ENCODE peak calls at places on chromosomes 12 and 14, in six cellular contexts. X, D, P, F, W and G are unnamed samples.
A peak's percentile ranks its signal among the peaks of the same experiment; 100 is the strongest.

GRCh38 chr12:54000105-54000773 is at the start of gene HOXC9:
- DNase-seq in X (no peak), D (no peak), P (no peak), F (peak; percentile 58), W (no peak), G (peak; percentile 75)

GRCh38 chr12:100564905-100565467 is 8.5 kb upstream of the GAS2L3 start:
- DNase-seq in X (no peak), D (no peak), P (no peak), F (no peak), W (no peak), G (no peak)

GRCh38 chr12:27732281-27732680 is 21.6 kb downstream of the MRPS35 start:
- DNase-seq in X (no peak), D (peak; percentile 42), P (peak; percentile 34), F (peak; percentile 23), W (peak; percentile 39), G (no peak)

GRCh38 chr14:59630281-59630963 is 53.8 kb upstream of the CCDC175 start:
- DNase-seq in X (no peak), D (no peak), P (peak; percentile 35), F (no peak), W (no peak), G (peak; percentile 89)

GRCh38 chr12:128966411-128966810 is 113.1 kb downstream of the GLT1D1 start:
- DNase-seq in X (no peak), D (no peak), P (no peak), F (no peak), W (no peak), G (no peak)

GRCh38 chr14:73472182-73473114 is 14.1 kb upstream of the NUMB start:
- DNase-seq in X (peak; percentile 82), D (peak; percentile 74), P (no peak), F (peak; percentile 60), W (peak; percentile 64), G (peak; percentile 67)

GRCh38 chr12:108825205-108825950 is 32.0 kb downstream of the SSH1 start:
- DNase-seq in X (peak; percentile 76), D (no peak), P (no peak), F (no peak), W (no peak), G (no peak)

GRCh38 chr14:61934385-61934784 is 172.2 kb downstream of the SNAPC1 start:
- DNase-seq in X (peak; percentile 99), D (no peak), P (no peak), F (no peak), W (no peak), G (no peak)

GRCh38 chr14:54420478-54421116 is 20.6 kb downstream of the CNIH1 start:
- DNase-seq in X (peak; percentile 58), D (peak; percentile 53), P (peak; percentile 59), F (peak; percentile 36), W (peak; percentile 46), G (peak; percentile 41)

GRCh38 chr14:61510736-61511557 is 184.4 kb upstream of the HIF1A start:
- DNase-seq in X (no peak), D (no peak), P (no peak), F (no peak), W (no peak), G (no peak)

GRCh38 chr12:5170894-5171293 is 127.2 kb downstream of the KCNA5 start:
- DNase-seq in X (peak; percentile 41), D (no peak), P (no peak), F (no peak), W (no peak), G (no peak)

GRCh38 chr12:97142737-97143450 is 235.8 kb downstream of the NEDD1 start:
- DNase-seq in X (no peak), D (no peak), P (no peak), F (no peak), W (no peak), G (no peak)

GRCh38 chr14:50859296-50859624 is 12.6 kb upstream of the ABHD12B start:
- DNase-seq in X (no peak), D (no peak), P (no peak), F (no peak), W (no peak), G (no peak)

GRCh38 chr14:37232907-37233481 is 35.3 kb downstream of the MIPOL1 start:
- DNase-seq in X (peak; percentile 69), D (peak; percentile 63), P (no peak), F (peak; percentile 55), W (peak; percentile 79), G (peak; percentile 2)

GRCh38 chr14:65361920-65362319 is 50.6 kb upstream of the FUT8 start:
- DNase-seq in X (peak; percentile 90), D (no peak), P (no peak), F (no peak), W (no peak), G (no peak)
- TF ChIP-seq USF2 in X (no peak), D (no peak), P (no peak), F (no peak), W (no peak), G (no peak)

GRCh38 chr12:2290516-2291065 is 237.8 kb downstream of the CACNA1C start:
- DNase-seq in X (no peak), D (no peak), P (no peak), F (no peak), W (no peak), G (no peak)

GRCh38 chr12:2291182-2291832 is 238.5 kb downstream of the CACNA1C start:
- DNase-seq in X (no peak), D (peak; percentile 60), P (peak; percentile 64), F (peak; percentile 51), W (peak; percentile 33), G (peak; percentile 56)

GRCh38 chr12:2288875-2289274 is 236.1 kb downstream of the CACNA1C start:
- DNase-seq in X (no peak), D (no peak), P (no peak), F (no peak), W (no peak), G (peak; percentile 63)

GRCh38 chr12:2289525-2289924 is 236.7 kb downstream of the CACNA1C start:
- DNase-seq in X (no peak), D (no peak), P (no peak), F (no peak), W (no peak), G (no peak)

GRCh38 chr12:2290091-2290490 is 237.3 kb downstream of the CACNA1C start:
- DNase-seq in X (no peak), D (no peak), P (no peak), F (no peak), W (no peak), G (no peak)
- TF ChIP-seq USF2 in X (no peak), D (no peak), P (no peak), F (no peak), W (no peak), G (no peak)

GRCh38 chr12:1880153-1880845 is 38.2 kb downstream of the CACNA2D4 start:
- DNase-seq in X (no peak), D (no peak), P (no peak), F (no peak), W (no peak), G (peak; percentile 0)

GRCh38 chr12:1877169-1877878 is 41.1 kb downstream of the CACNA2D4 start:
- DNase-seq in X (no peak), D (no peak), P (no peak), F (no peak), W (peak; percentile 13), G (no peak)

GRCh38 chr12:1879633-1880032 is 38.8 kb downstream of the CACNA2D4 start:
- DNase-seq in X (no peak), D (no peak), P (no peak), F (no peak), W (no peak), G (peak; percentile 1)

GRCh38 chr12:1878695-1879094 is 39.8 kb downstream of the CACNA2D4 start:
- DNase-seq in X (no peak), D (no peak), P (no peak), F (no peak), W (no peak), G (peak; percentile 12)

GRCh38 chr12:1878214-1878613 is 40.2 kb downstream of the CACNA2D4 start:
- DNase-seq in X (no peak), D (no peak), P (no peak), F (no peak), W (no peak), G (peak; percentile 2)
- TF ChIP-seq USF2 in X (no peak), D (no peak), P (no peak), F (no peak), W (no peak), G (no peak)

GRCh38 chr14:22159049-22159448 is 430.0 kb downstream of the DAD1 start:
- DNase-seq in X (no peak), D (no peak), P (no peak), F (no peak), W (no peak), G (no peak)
- TF ChIP-seq USF2 in X (no peak), D (no peak), P (no peak), F (no peak), W (no peak), G (no peak)

GRCh38 chr14:63908667-63909264 is 56.0 kb downstream of the SYNE2 start:
- DNase-seq in X (no peak), D (no peak), P (no peak), F (no peak), W (no peak), G (no peak)

GRCh38 chr14:63905370-63905769 is 52.6 kb downstream of the SYNE2 start:
- DNase-seq in X (no peak), D (no peak), P (no peak), F (no peak), W (no peak), G (no peak)

GRCh38 chr14:63909984-63910383 is 57.2 kb downstream of the SYNE2 start:
- DNase-seq in X (peak; percentile 56), D (no peak), P (no peak), F (no peak), W (no peak), G (no peak)

DNA sequence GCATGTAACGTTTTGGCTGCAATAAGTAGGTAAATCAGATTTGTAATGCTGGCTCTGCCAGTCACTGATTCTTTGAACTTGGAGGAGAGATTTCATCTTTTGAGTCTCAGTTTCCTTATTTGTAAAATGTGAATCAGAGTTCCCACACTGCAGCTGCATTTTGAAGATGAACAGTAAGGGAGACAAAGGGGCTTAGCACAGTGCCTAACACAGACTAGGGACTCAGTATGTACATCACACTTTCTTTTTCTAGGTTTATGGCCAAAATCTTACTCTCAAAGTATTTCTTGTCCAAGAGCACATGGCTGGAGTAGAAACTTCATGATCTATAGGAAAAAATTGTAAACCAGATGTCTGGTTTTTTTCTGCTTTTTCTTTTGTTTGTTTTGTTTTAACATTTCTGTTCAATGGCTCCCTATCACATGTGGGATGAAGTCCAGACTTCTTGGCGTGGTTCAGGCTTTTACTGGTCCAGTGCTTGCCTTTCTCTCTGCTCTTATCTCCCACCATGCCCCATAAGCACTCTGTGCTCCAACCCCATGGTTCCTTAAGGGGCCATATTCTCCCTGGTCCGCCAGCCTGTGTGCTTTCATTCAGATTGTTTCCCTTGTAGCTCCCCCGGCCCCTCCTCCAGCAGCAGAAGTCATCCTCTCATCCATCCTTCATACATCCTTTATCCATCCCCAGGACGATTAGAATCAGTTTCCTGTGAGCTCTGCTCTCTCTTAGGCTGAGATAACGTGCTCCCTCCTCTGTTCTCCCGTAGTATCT is 58.0 kb downstream of the SYNE2 start:
- DNase-seq in X (peak; percentile 67), D (no peak), P (no peak), F (no peak), W (no peak), G (peak; percentile 32)
- TF ChIP-seq USF2 in X (no peak), D (no peak), P (no peak), F (no peak), W (no peak), G (no peak)

GRCh38 chr12:15428632-15429031 is 106.3 kb downstream of the PTPRO start:
- DNase-seq in X (no peak), D (no peak), P (peak; percentile 13), F (no peak), W (no peak), G (no peak)
- TF ChIP-seq USF2 in X (no peak), D (no peak), P (no peak), F (no peak), W (no peak), G (no peak)